ENCODE peak calls at places on chromosome 6, in ten cellular contexts. One of them, this sample, is unnamed.

GRCh38 chr6:150565945-150566344 is 33.7 kb upstream of the PLEKHG1 start:
- DNase-seq in stomach: no peak
- DNase-seq in Panc1: no peak
- DNase-seq in vagina: no peak
- DNase-seq in transverse colon: no peak
- DNase-seq in sigmoid colon: no peak
- DNase-seq in suprapubic skin: no peak
- DNase-seq in HCT116: no peak
- DNase-seq in GM23338: no peak
- DNase-seq in prostate gland: no peak
- DNase-seq in this sample: no peak

GRCh38 chr6:68891419-68891818 is 256.3 kb downstream of the ADGRB3 start:
- DNase-seq in stomach: no peak
- DNase-seq in Panc1: no peak
- DNase-seq in vagina: no peak
- DNase-seq in transverse colon: no peak
- DNase-seq in sigmoid colon: no peak
- DNase-seq in suprapubic skin: no peak
- DNase-seq in HCT116: no peak
- DNase-seq in GM23338: no peak
- DNase-seq in prostate gland: no peak
- DNase-seq in this sample: no peak

GRCh38 chr6:15430947-15431405 is 185.1 kb downstream of the JARID2 start:
- DNase-seq in stomach: no peak
- DNase-seq in Panc1: no peak
- DNase-seq in vagina: no peak
- DNase-seq in transverse colon: no peak
- DNase-seq in sigmoid colon: no peak
- DNase-seq in suprapubic skin: no peak
- DNase-seq in HCT116: no peak
- DNase-seq in GM23338: no peak
- DNase-seq in prostate gland: no peak
- DNase-seq in this sample: no peak

GRCh38 chr6:131053546-131054240 is 9.4 kb downstream of the EPB41L2 start:
- DNase-seq in stomach: no peak
- DNase-seq in Panc1: no peak
- DNase-seq in vagina: no peak
- DNase-seq in transverse colon: no peak
- DNase-seq in sigmoid colon: no peak
- DNase-seq in suprapubic skin: no peak
- DNase-seq in HCT116: no peak
- DNase-seq in GM23338: no peak
- DNase-seq in prostate gland: no peak
- DNase-seq in this sample: no peak

GRCh38 chr6:56370591-56371198 is 123.3 kb upstream of the COL21A1 start:
- DNase-seq in stomach: no peak
- DNase-seq in Panc1: peak; percentile 30
- DNase-seq in vagina: no peak
- DNase-seq in transverse colon: peak; percentile 28
- DNase-seq in sigmoid colon: peak; percentile 91
- DNase-seq in suprapubic skin: no peak
- DNase-seq in HCT116: no peak
- DNase-seq in GM23338: no peak
- DNase-seq in prostate gland: peak; percentile 71
- DNase-seq in this sample: peak; percentile 76

GRCh38 chr6:82204010-82204409 is 43.5 kb downstream of the IBTK start:
- DNase-seq in stomach: no peak
- DNase-seq in Panc1: no peak
- DNase-seq in vagina: no peak
- DNase-seq in transverse colon: no peak
- DNase-seq in sigmoid colon: no peak
- DNase-seq in suprapubic skin: no peak
- DNase-seq in HCT116: no peak
- DNase-seq in GM23338: no peak
- DNase-seq in prostate gland: no peak
- DNase-seq in this sample: no peak

GRCh38 chr6:41622210-41622990 is 15.9 kb upstream of the MDFI start:
- DNase-seq in stomach: no peak
- DNase-seq in Panc1: no peak
- DNase-seq in vagina: no peak
- DNase-seq in transverse colon: no peak
- DNase-seq in sigmoid colon: no peak
- DNase-seq in suprapubic skin: no peak
- DNase-seq in HCT116: no peak
- DNase-seq in GM23338: no peak
- DNase-seq in prostate gland: no peak
- DNase-seq in this sample: no peak

GRCh38 chr6:64580346-64580745 is 944.7 kb downstream of the PHF3 start:
- DNase-seq in stomach: no peak
- DNase-seq in Panc1: no peak
- DNase-seq in vagina: no peak
- DNase-seq in transverse colon: no peak
- DNase-seq in sigmoid colon: no peak
- DNase-seq in suprapubic skin: no peak
- DNase-seq in HCT116: no peak
- DNase-seq in GM23338: no peak
- DNase-seq in prostate gland: no peak
- DNase-seq in this sample: no peak

GRCh38 chr6:41371461-41371991 is 36.1 kb downstream of the NCR2 start:
- DNase-seq in stomach: peak; percentile 70
- DNase-seq in Panc1: no peak
- DNase-seq in vagina: no peak
- DNase-seq in transverse colon: peak; percentile 38
- DNase-seq in sigmoid colon: peak; percentile 76
- DNase-seq in suprapubic skin: no peak
- DNase-seq in HCT116: no peak
- DNase-seq in GM23338: peak; percentile 82
- DNase-seq in prostate gland: no peak
- DNase-seq in this sample: no peak

GRCh38 chr6:55937227-55937626 is 61.8 kb upstream of the BMP5 start:
- DNase-seq in stomach: no peak
- DNase-seq in Panc1: no peak
- DNase-seq in vagina: no peak
- DNase-seq in transverse colon: no peak
- DNase-seq in sigmoid colon: no peak
- DNase-seq in suprapubic skin: no peak
- DNase-seq in HCT116: no peak
- DNase-seq in GM23338: no peak
- DNase-seq in prostate gland: no peak
- DNase-seq in this sample: no peak

GRCh38 chr6:158039571-158040050 is 57.9 kb downstream of the SYNJ2 start:
- DNase-seq in stomach: no peak
- DNase-seq in Panc1: no peak
- DNase-seq in vagina: no peak
- DNase-seq in transverse colon: no peak
- DNase-seq in sigmoid colon: peak; percentile 68
- DNase-seq in suprapubic skin: peak; percentile 58
- DNase-seq in HCT116: no peak
- DNase-seq in GM23338: no peak
- DNase-seq in prostate gland: no peak
- DNase-seq in this sample: no peak

DNA sequence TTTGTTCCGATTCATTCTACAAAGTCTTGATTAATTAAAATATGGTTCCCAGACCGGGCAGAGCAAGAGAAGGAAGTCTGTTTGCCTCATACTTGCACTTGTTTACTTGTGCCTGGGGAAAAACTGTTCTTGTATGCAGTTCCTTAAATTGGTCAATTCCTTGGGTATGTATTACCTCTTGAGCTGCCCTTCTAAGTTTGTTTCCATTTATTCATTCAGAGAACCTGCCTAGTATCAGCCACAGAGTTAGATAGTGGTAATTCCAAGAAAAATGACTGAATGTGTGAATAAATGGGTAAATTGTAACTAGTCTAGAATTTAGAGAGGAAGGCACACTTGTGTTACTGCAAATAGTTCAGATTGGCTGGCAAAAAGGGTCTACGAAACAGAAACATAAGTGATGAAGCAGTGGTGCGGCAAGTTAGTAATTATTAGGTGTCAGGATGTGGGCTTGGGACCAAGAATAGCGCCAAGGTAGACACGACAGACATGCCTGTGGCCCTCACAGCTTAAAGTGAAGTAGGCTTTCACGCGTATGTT is 525 bp upstream of the MAK start:
- DNase-seq in stomach: no peak
- DNase-seq in Panc1: no peak
- DNase-seq in vagina: no peak
- DNase-seq in transverse colon: no peak
- DNase-seq in sigmoid colon: no peak
- DNase-seq in suprapubic skin: no peak
- DNase-seq in HCT116: no peak
- DNase-seq in GM23338: no peak
- DNase-seq in prostate gland: no peak
- DNase-seq in this sample: no peak
- H3K4me3 ChIP-seq in stomach: peak overlapping the region; percentile 62
- H3K4me3 ChIP-seq in Panc1: peak overlapping the region; percentile 92
- H3K4me3 ChIP-seq in vagina: peak overlapping the region; percentile 82
- H3K4me3 ChIP-seq in transverse colon: peak overlapping the region; percentile 49
- H3K4me3 ChIP-seq in sigmoid colon: peak overlapping the region; percentile 48
- H3K4me3 ChIP-seq in suprapubic skin: peak overlapping the region; percentile 63
- H3K4me3 ChIP-seq in HCT116: peak overlapping the region; percentile 46
- H3K4me3 ChIP-seq in GM23338: peak overlapping the region; percentile 88
- H3K4me3 ChIP-seq in prostate gland: peak overlapping the region; percentile 45
- H3K4me3 ChIP-seq in this sample: peak overlapping the region; percentile 76

GRCh38 chr6:129501401-129502051 is 208.5 kb downstream of the ARHGAP18 start:
- DNase-seq in stomach: peak; percentile 33
- DNase-seq in Panc1: peak; percentile 8
- DNase-seq in vagina: no peak
- DNase-seq in transverse colon: peak; percentile 14
- DNase-seq in sigmoid colon: peak; percentile 73
- DNase-seq in suprapubic skin: no peak
- DNase-seq in HCT116: peak; percentile 98
- DNase-seq in GM23338: peak; percentile 34
- DNase-seq in prostate gland: peak; percentile 84
- DNase-seq in this sample: peak; percentile 75
- TF ChIP-seq POLR2AphosphoS5 in stomach: no peak
- TF ChIP-seq POLR2AphosphoS5 in Panc1: no peak
- TF ChIP-seq POLR2AphosphoS5 in vagina: no peak
- TF ChIP-seq POLR2AphosphoS5 in transverse colon: no peak
- TF ChIP-seq POLR2AphosphoS5 in sigmoid colon: peak; percentile 18
- TF ChIP-seq POLR2AphosphoS5 in suprapubic skin: no peak
- TF ChIP-seq POLR2AphosphoS5 in HCT116: peak; percentile 49
- TF ChIP-seq POLR2AphosphoS5 in GM23338: no peak
- TF ChIP-seq POLR2AphosphoS5 in prostate gland: peak; percentile 85
- TF ChIP-seq POLR2AphosphoS5 in this sample: no peak

GRCh38 chr6:108566406-108566805 is 5.7 kb downstream of the FOXO3 start:
- DNase-seq in stomach: no peak
- DNase-seq in Panc1: no peak
- DNase-seq in vagina: no peak
- DNase-seq in transverse colon: no peak
- DNase-seq in sigmoid colon: no peak
- DNase-seq in suprapubic skin: no peak
- DNase-seq in HCT116: no peak
- DNase-seq in GM23338: no peak
- DNase-seq in prostate gland: no peak
- DNase-seq in this sample: no peak

GRCh38 chr6:108570518-108570917 is 9.8 kb downstream of the FOXO3 start:
- DNase-seq in stomach: no peak
- DNase-seq in Panc1: no peak
- DNase-seq in vagina: no peak
- DNase-seq in transverse colon: no peak
- DNase-seq in sigmoid colon: no peak
- DNase-seq in suprapubic skin: no peak
- DNase-seq in HCT116: no peak
- DNase-seq in GM23338: peak; percentile 43
- DNase-seq in prostate gland: no peak
- DNase-seq in this sample: no peak

GRCh38 chr6:108565893-108566292 is 5.2 kb downstream of the FOXO3 start:
- DNase-seq in stomach: no peak
- DNase-seq in Panc1: no peak
- DNase-seq in vagina: no peak
- DNase-seq in transverse colon: peak; percentile 36
- DNase-seq in sigmoid colon: peak; percentile 90
- DNase-seq in suprapubic skin: peak; percentile 82
- DNase-seq in HCT116: no peak
- DNase-seq in GM23338: no peak
- DNase-seq in prostate gland: no peak
- DNase-seq in this sample: no peak

GRCh38 chr6:108565091-108565766 is 4.5 kb downstream of the FOXO3 start:
- DNase-seq in stomach: no peak
- DNase-seq in Panc1: no peak
- DNase-seq in vagina: no peak
- DNase-seq in transverse colon: no peak
- DNase-seq in sigmoid colon: no peak
- DNase-seq in suprapubic skin: no peak
- DNase-seq in HCT116: no peak
- DNase-seq in GM23338: no peak
- DNase-seq in prostate gland: no peak
- DNase-seq in this sample: no peak

GRCh38 chr6:108568101-108568500 is 7.4 kb downstream of the FOXO3 start:
- DNase-seq in stomach: no peak
- DNase-seq in Panc1: no peak
- DNase-seq in vagina: no peak
- DNase-seq in transverse colon: no peak
- DNase-seq in sigmoid colon: no peak
- DNase-seq in suprapubic skin: no peak
- DNase-seq in HCT116: no peak
- DNase-seq in GM23338: no peak
- DNase-seq in prostate gland: no peak
- DNase-seq in this sample: no peak
- H3K4me3 ChIP-seq in stomach: no peak overlapping the region
- H3K4me3 ChIP-seq in Panc1: no peak overlapping the region
- H3K4me3 ChIP-seq in vagina: no peak overlapping the region
- H3K4me3 ChIP-seq in transverse colon: no peak overlapping the region
- H3K4me3 ChIP-seq in sigmoid colon: no peak overlapping the region
- H3K4me3 ChIP-seq in suprapubic skin: no peak overlapping the region
- H3K4me3 ChIP-seq in HCT116: no peak overlapping the region
- H3K4me3 ChIP-seq in GM23338: no peak overlapping the region
- H3K4me3 ChIP-seq in prostate gland: no peak overlapping the region
- H3K4me3 ChIP-seq in this sample: no peak overlapping the region

GRCh38 chr6:397056-397455 is 5.5 kb downstream of the IRF4 start:
- DNase-seq in stomach: no peak
- DNase-seq in Panc1: no peak
- DNase-seq in vagina: no peak
- DNase-seq in transverse colon: no peak
- DNase-seq in sigmoid colon: no peak
- DNase-seq in suprapubic skin: no peak
- DNase-seq in HCT116: no peak
- DNase-seq in GM23338: no peak
- DNase-seq in prostate gland: no peak
- DNase-seq in this sample: no peak

GRCh38 chr6:396126-396520 is 4.6 kb downstream of the IRF4 start:
- DNase-seq in stomach: no peak
- DNase-seq in Panc1: no peak
- DNase-seq in vagina: no peak
- DNase-seq in transverse colon: no peak
- DNase-seq in sigmoid colon: no peak
- DNase-seq in suprapubic skin: no peak
- DNase-seq in HCT116: no peak
- DNase-seq in GM23338: no peak
- DNase-seq in prostate gland: no peak
- DNase-seq in this sample: no peak

GRCh38 chr6:398558-399078 is 7.1 kb downstream of the IRF4 start:
- DNase-seq in stomach: no peak
- DNase-seq in Panc1: no peak
- DNase-seq in vagina: no peak
- DNase-seq in transverse colon: no peak
- DNase-seq in sigmoid colon: no peak
- DNase-seq in suprapubic skin: no peak
- DNase-seq in HCT116: no peak
- DNase-seq in GM23338: no peak
- DNase-seq in prostate gland: no peak
- DNase-seq in this sample: no peak

GRCh38 chr6:398065-398464 is 6.5 kb downstream of the IRF4 start:
- DNase-seq in stomach: no peak
- DNase-seq in Panc1: no peak
- DNase-seq in vagina: no peak
- DNase-seq in transverse colon: no peak
- DNase-seq in sigmoid colon: no peak
- DNase-seq in suprapubic skin: no peak
- DNase-seq in HCT116: no peak
- DNase-seq in GM23338: no peak
- DNase-seq in prostate gland: no peak
- DNase-seq in this sample: no peak

GRCh38 chr6:397604-398003 is 6.1 kb downstream of the IRF4 start:
- DNase-seq in stomach: no peak
- DNase-seq in Panc1: no peak
- DNase-seq in vagina: no peak
- DNase-seq in transverse colon: no peak
- DNase-seq in sigmoid colon: no peak
- DNase-seq in suprapubic skin: no peak
- DNase-seq in HCT116: no peak
- DNase-seq in GM23338: no peak
- DNase-seq in prostate gland: no peak
- DNase-seq in this sample: no peak
- TF ChIP-seq POLR2AphosphoS5 in stomach: no peak
- TF ChIP-seq POLR2AphosphoS5 in Panc1: no peak
- TF ChIP-seq POLR2AphosphoS5 in vagina: no peak
- TF ChIP-seq POLR2AphosphoS5 in transverse colon: no peak
- TF ChIP-seq POLR2AphosphoS5 in sigmoid colon: no peak
- TF ChIP-seq POLR2AphosphoS5 in suprapubic skin: no peak
- TF ChIP-seq POLR2AphosphoS5 in HCT116: no peak
- TF ChIP-seq POLR2AphosphoS5 in GM23338: no peak
- TF ChIP-seq POLR2AphosphoS5 in prostate gland: no peak
- TF ChIP-seq POLR2AphosphoS5 in this sample: no peak